ENCODE peak calls at places on chromosomes 5 and 9, in seven cellular contexts. One of them, this sample, is unnamed.

GRCh38 chr5:160423025-160423554 is 1.4 kb downstream of the PTTG1 start:
- DNase-seq in HCT116: no peak
- DNase-seq in lower lobe of right lung: no peak
- DNase-seq in mammary epithelial cell: peak; percentile 83
- DNase-seq in Caco-2: no peak
- DNase-seq in choroid plexus epithelial cell: no peak
- DNase-seq in IMR-90: no peak
- DNase-seq in this sample: no peak

GRCh38 chr9:121253821-121254471 is 14.0 kb upstream of the GSN start:
- DNase-seq in HCT116: no peak
- DNase-seq in lower lobe of right lung: no peak
- DNase-seq in mammary epithelial cell: no peak
- DNase-seq in Caco-2: no peak
- DNase-seq in choroid plexus epithelial cell: no peak
- DNase-seq in IMR-90: no peak
- DNase-seq in this sample: no peak

GRCh38 chr9:3648722-3649121 is 122.9 kb upstream of the RFX3 start:
- DNase-seq in HCT116: no peak
- DNase-seq in lower lobe of right lung: no peak
- DNase-seq in mammary epithelial cell: no peak
- DNase-seq in Caco-2: no peak
- DNase-seq in choroid plexus epithelial cell: no peak
- DNase-seq in IMR-90: no peak
- DNase-seq in this sample: no peak

GRCh38 chr5:157549283-157549629 is 26.3 kb downstream of the ADAM19 start:
- DNase-seq in HCT116: no peak
- DNase-seq in lower lobe of right lung: no peak
- DNase-seq in mammary epithelial cell: no peak
- DNase-seq in Caco-2: peak; percentile 41
- DNase-seq in choroid plexus epithelial cell: peak; percentile 44
- DNase-seq in IMR-90: peak; percentile 45
- DNase-seq in this sample: no peak

GRCh38 chr5:34411470-34412346 is 244.4 kb upstream of the RAI14 start:
- DNase-seq in HCT116: no peak
- DNase-seq in lower lobe of right lung: no peak
- DNase-seq in mammary epithelial cell: no peak
- DNase-seq in Caco-2: peak; percentile 24
- DNase-seq in choroid plexus epithelial cell: peak; percentile 53
- DNase-seq in IMR-90: peak; percentile 47
- DNase-seq in this sample: no peak

GRCh38 chr5:124180523-124181461 is 565.6 kb downstream of the ZNF608 start:
- DNase-seq in HCT116: no peak
- DNase-seq in lower lobe of right lung: no peak
- DNase-seq in mammary epithelial cell: no peak
- DNase-seq in Caco-2: no peak
- DNase-seq in choroid plexus epithelial cell: no peak
- DNase-seq in IMR-90: peak; percentile 21
- DNase-seq in this sample: no peak

GRCh38 chr5:141875795-141876627 is 2.2 kb downstream of the PCDH1 start:
- DNase-seq in HCT116: no peak
- DNase-seq in lower lobe of right lung: peak; percentile 77
- DNase-seq in mammary epithelial cell: peak; percentile 64
- DNase-seq in Caco-2: peak; percentile 40
- DNase-seq in choroid plexus epithelial cell: no peak
- DNase-seq in IMR-90: no peak
- DNase-seq in this sample: no peak

GRCh38 chr5:81235287-81236072 is 2.4 kb downstream of the CKMT2 start:
- DNase-seq in HCT116: no peak
- DNase-seq in lower lobe of right lung: no peak
- DNase-seq in mammary epithelial cell: no peak
- DNase-seq in Caco-2: no peak
- DNase-seq in choroid plexus epithelial cell: peak; percentile 13
- DNase-seq in IMR-90: no peak
- DNase-seq in this sample: no peak

GRCh38 chr9:21766096-21766495 is 36.3 kb upstream of the MTAP start:
- DNase-seq in HCT116: no peak
- DNase-seq in lower lobe of right lung: no peak
- DNase-seq in mammary epithelial cell: no peak
- DNase-seq in Caco-2: no peak
- DNase-seq in choroid plexus epithelial cell: no peak
- DNase-seq in IMR-90: no peak
- DNase-seq in this sample: no peak

GRCh38 chr9:93126825-93127368 is 7.2 kb downstream of the NINJ1 start:
- DNase-seq in HCT116: no peak
- DNase-seq in lower lobe of right lung: peak; percentile 59
- DNase-seq in mammary epithelial cell: no peak
- DNase-seq in Caco-2: no peak
- DNase-seq in choroid plexus epithelial cell: no peak
- DNase-seq in IMR-90: no peak
- DNase-seq in this sample: no peak
- H3K4me3 ChIP-seq in HCT116: no peak overlapping the region
- H3K4me3 ChIP-seq in lower lobe of right lung: no peak overlapping the region
- H3K4me3 ChIP-seq in mammary epithelial cell: no peak overlapping the region
- H3K4me3 ChIP-seq in Caco-2: no peak overlapping the region
- H3K4me3 ChIP-seq in choroid plexus epithelial cell: no peak overlapping the region
- H3K4me3 ChIP-seq in IMR-90: no peak overlapping the region
- H3K4me3 ChIP-seq in this sample: no peak overlapping the region

GRCh38 chr5:95393279-95393678 is 2.1 kb downstream of the FAM81B start:
- DNase-seq in HCT116: no peak
- DNase-seq in lower lobe of right lung: no peak
- DNase-seq in mammary epithelial cell: no peak
- DNase-seq in Caco-2: no peak
- DNase-seq in choroid plexus epithelial cell: no peak
- DNase-seq in IMR-90: no peak
- DNase-seq in this sample: no peak

GRCh38 chr5:95390812-95391492 is at the start of gene FAM81B:
- DNase-seq in HCT116: no peak
- DNase-seq in lower lobe of right lung: no peak
- DNase-seq in mammary epithelial cell: no peak
- DNase-seq in Caco-2: no peak
- DNase-seq in choroid plexus epithelial cell: no peak
- DNase-seq in IMR-90: peak; percentile 5
- DNase-seq in this sample: no peak

GRCh38 chr5:95392593-95393182 is 1.5 kb downstream of the FAM81B start:
- DNase-seq in HCT116: no peak
- DNase-seq in lower lobe of right lung: no peak
- DNase-seq in mammary epithelial cell: peak; percentile 31
- DNase-seq in Caco-2: peak; percentile 23
- DNase-seq in choroid plexus epithelial cell: peak; percentile 39
- DNase-seq in IMR-90: no peak
- DNase-seq in this sample: peak; percentile 37
- H3K4me3 ChIP-seq in HCT116: no peak overlapping the region
- H3K4me3 ChIP-seq in lower lobe of right lung: no peak overlapping the region
- H3K4me3 ChIP-seq in mammary epithelial cell: no peak overlapping the region
- H3K4me3 ChIP-seq in Caco-2: no peak overlapping the region
- H3K4me3 ChIP-seq in choroid plexus epithelial cell: no peak overlapping the region
- H3K4me3 ChIP-seq in IMR-90: no peak overlapping the region
- H3K4me3 ChIP-seq in this sample: no peak overlapping the region

GRCh38 chr5:139745800-139746690 is 49.6 kb upstream of the PSD2 start:
- DNase-seq in HCT116: peak; percentile 72
- DNase-seq in lower lobe of right lung: peak; percentile 56
- DNase-seq in mammary epithelial cell: peak; percentile 43
- DNase-seq in Caco-2: peak; percentile 82
- DNase-seq in choroid plexus epithelial cell: peak; percentile 92
- DNase-seq in IMR-90: peak; percentile 67
- DNase-seq in this sample: no peak
- H3K4me3 ChIP-seq in HCT116: peak overlapping the region; percentile 42
- H3K4me3 ChIP-seq in lower lobe of right lung: peak overlapping the region; percentile 53
- H3K4me3 ChIP-seq in mammary epithelial cell: peak overlapping the region; percentile 15
- H3K4me3 ChIP-seq in Caco-2: peak overlapping the region; percentile 55
- H3K4me3 ChIP-seq in choroid plexus epithelial cell: peak overlapping the region; percentile 51
- H3K4me3 ChIP-seq in IMR-90: no peak overlapping the region
- H3K4me3 ChIP-seq in this sample: peak overlapping the region; percentile 24

GRCh38 chr5:60846298-60846697 is 2.2 kb upstream of the ELOVL7 start:
- DNase-seq in HCT116: no peak
- DNase-seq in lower lobe of right lung: no peak
- DNase-seq in mammary epithelial cell: no peak
- DNase-seq in Caco-2: no peak
- DNase-seq in choroid plexus epithelial cell: no peak
- DNase-seq in IMR-90: no peak
- DNase-seq in this sample: no peak

GRCh38 chr5:60841361-60841760 is 2.7 kb downstream of the ELOVL7 start:
- DNase-seq in HCT116: no peak
- DNase-seq in lower lobe of right lung: no peak
- DNase-seq in mammary epithelial cell: no peak
- DNase-seq in Caco-2: no peak
- DNase-seq in choroid plexus epithelial cell: no peak
- DNase-seq in IMR-90: no peak
- DNase-seq in this sample: no peak

GRCh38 chr5:60844429-60844890 is 391 bp upstream of the ELOVL7 start:
- DNase-seq in HCT116: peak; percentile 16
- DNase-seq in lower lobe of right lung: no peak
- DNase-seq in mammary epithelial cell: peak; percentile 83
- DNase-seq in Caco-2: no peak
- DNase-seq in choroid plexus epithelial cell: peak; percentile 21
- DNase-seq in IMR-90: peak; percentile 29
- DNase-seq in this sample: no peak

GRCh38 chr5:60842859-60843692 is 993 bp downstream of the ELOVL7 start:
- DNase-seq in HCT116: no peak
- DNase-seq in lower lobe of right lung: no peak
- DNase-seq in mammary epithelial cell: peak; percentile 58
- DNase-seq in Caco-2: peak; percentile 42
- DNase-seq in choroid plexus epithelial cell: no peak
- DNase-seq in IMR-90: no peak
- DNase-seq in this sample: no peak

GRCh38 chr5:60843693-60844428 is at the start of gene ELOVL7:
- DNase-seq in HCT116: peak; percentile 66
- DNase-seq in lower lobe of right lung: peak; percentile 84
- DNase-seq in mammary epithelial cell: peak; percentile 79
- DNase-seq in Caco-2: peak; percentile 96
- DNase-seq in choroid plexus epithelial cell: peak; percentile 32
- DNase-seq in IMR-90: peak; percentile 11
- DNase-seq in this sample: no peak
- H3K4me3 ChIP-seq in HCT116: peak within 1 kb of the TSS; percentile 84
- H3K4me3 ChIP-seq in lower lobe of right lung: peak within 1 kb of the TSS; percentile 70
- H3K4me3 ChIP-seq in mammary epithelial cell: peak within 1 kb of the TSS; percentile 93
- H3K4me3 ChIP-seq in Caco-2: peak within 1 kb of the TSS; percentile 97
- H3K4me3 ChIP-seq in choroid plexus epithelial cell: peak within 1 kb of the TSS; percentile 59
- H3K4me3 ChIP-seq in IMR-90: peak within 1 kb of the TSS; percentile 79
- H3K4me3 ChIP-seq in this sample: peak within 1 kb of the TSS; percentile 87

DNA sequence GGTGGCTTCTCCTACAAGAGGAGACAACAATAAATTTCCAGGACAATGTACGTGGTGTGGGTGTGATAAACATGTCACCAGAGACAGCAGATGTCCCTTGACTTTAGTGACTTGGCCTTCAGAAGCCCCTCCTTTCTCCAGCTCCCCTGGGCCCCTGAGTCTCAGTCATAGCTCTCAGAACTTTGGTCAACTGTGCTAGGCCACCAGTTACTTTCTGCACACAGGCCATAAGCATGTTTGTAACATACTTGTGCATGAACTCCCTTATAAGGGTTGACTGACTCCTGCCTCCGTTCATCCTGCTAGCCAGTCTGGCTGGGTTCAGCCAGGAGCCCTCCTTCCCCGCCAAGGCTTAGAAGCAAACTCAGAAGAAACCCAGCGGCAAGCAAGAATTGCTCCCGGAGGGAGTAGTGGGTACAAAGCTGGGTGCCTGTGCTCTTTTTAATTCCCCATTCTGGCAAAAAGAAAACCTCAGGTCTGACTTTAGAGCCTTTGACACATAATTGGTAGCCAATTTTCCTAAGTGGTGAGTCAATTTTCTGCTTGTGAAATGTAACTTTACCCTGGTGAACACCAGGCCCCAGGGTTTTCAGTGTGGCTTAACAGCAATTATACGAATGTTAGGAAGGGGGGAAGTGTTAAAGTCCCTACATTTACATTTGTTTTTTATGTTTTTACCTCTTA is 49.2 kb downstream of the EBF1 start:
- DNase-seq in HCT116: no peak
- DNase-seq in lower lobe of right lung: no peak
- DNase-seq in mammary epithelial cell: no peak
- DNase-seq in Caco-2: no peak
- DNase-seq in choroid plexus epithelial cell: peak; percentile 83
- DNase-seq in IMR-90: peak; percentile 32
- DNase-seq in this sample: no peak
- H3K4me3 ChIP-seq in HCT116: no peak overlapping the region
- H3K4me3 ChIP-seq in lower lobe of right lung: no peak overlapping the region
- H3K4me3 ChIP-seq in mammary epithelial cell: no peak overlapping the region
- H3K4me3 ChIP-seq in Caco-2: no peak overlapping the region
- H3K4me3 ChIP-seq in choroid plexus epithelial cell: no peak overlapping the region
- H3K4me3 ChIP-seq in IMR-90: no peak overlapping the region
- H3K4me3 ChIP-seq in this sample: no peak overlapping the region

GRCh38 chr5:60487885-60488425 is 212.0 kb downstream of the DEPDC1B start:
- DNase-seq in HCT116: no peak
- DNase-seq in lower lobe of right lung: no peak
- DNase-seq in mammary epithelial cell: no peak
- DNase-seq in Caco-2: peak; percentile 26
- DNase-seq in choroid plexus epithelial cell: peak; percentile 23
- DNase-seq in IMR-90: no peak
- DNase-seq in this sample: no peak
- H3K4me3 ChIP-seq in HCT116: no peak overlapping the region
- H3K4me3 ChIP-seq in lower lobe of right lung: peak overlapping the region; percentile 14
- H3K4me3 ChIP-seq in mammary epithelial cell: peak overlapping the region; percentile 42
- H3K4me3 ChIP-seq in Caco-2: peak overlapping the region; percentile 25
- H3K4me3 ChIP-seq in choroid plexus epithelial cell: no peak overlapping the region
- H3K4me3 ChIP-seq in IMR-90: no peak overlapping the region
- H3K4me3 ChIP-seq in this sample: no peak overlapping the region

GRCh38 chr9:114852050-114852594 is 46.3 kb upstream of the TNFSF15 start:
- DNase-seq in HCT116: no peak
- DNase-seq in lower lobe of right lung: peak; percentile 51
- DNase-seq in mammary epithelial cell: peak; percentile 13
- DNase-seq in Caco-2: peak; percentile 5
- DNase-seq in choroid plexus epithelial cell: peak; percentile 92
- DNase-seq in IMR-90: peak; percentile 64
- DNase-seq in this sample: no peak
- H3K4me3 ChIP-seq in HCT116: no peak overlapping the region
- H3K4me3 ChIP-seq in lower lobe of right lung: no peak overlapping the region
- H3K4me3 ChIP-seq in mammary epithelial cell: no peak overlapping the region
- H3K4me3 ChIP-seq in Caco-2: no peak overlapping the region
- H3K4me3 ChIP-seq in choroid plexus epithelial cell: no peak overlapping the region
- H3K4me3 ChIP-seq in IMR-90: no peak overlapping the region
- H3K4me3 ChIP-seq in this sample: no peak overlapping the region

DNA sequence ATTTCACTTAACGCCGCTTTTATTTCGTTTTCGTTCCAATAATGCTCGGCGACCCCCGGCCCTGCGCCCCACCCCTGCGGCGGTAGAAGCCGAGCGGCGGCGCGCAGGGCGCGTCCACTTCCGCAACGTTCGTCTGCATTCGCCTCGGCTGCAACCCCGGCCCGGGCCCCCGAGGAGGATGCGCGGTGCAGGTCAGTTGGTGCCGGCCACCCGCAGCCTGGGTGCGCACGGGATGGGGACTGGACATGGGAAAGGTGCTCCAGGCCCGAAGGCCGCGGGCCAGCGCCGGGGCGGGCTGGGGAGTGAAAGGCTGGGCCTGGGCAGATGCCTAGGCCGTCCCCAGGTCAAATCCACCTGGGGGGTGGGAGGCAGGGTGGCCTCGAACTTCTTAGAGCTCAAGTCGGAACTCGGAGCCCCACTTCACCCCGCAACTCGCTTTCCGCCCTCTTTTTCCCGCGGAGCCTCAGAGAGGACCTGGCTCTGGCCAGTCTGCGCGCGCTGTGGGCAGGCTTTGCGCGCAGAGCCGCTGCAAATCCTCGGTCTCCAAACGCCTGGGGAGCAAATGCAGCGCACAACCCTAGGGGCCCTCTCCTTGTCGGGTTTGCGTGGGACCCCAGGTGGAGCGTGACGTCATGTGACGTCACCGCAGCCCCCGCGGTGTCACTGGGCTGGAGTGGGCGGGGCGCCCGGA is 3.2 kb downstream of the TLX3 start:
- DNase-seq in HCT116: no peak
- DNase-seq in lower lobe of right lung: no peak
- DNase-seq in mammary epithelial cell: no peak
- DNase-seq in Caco-2: peak; percentile 71
- DNase-seq in choroid plexus epithelial cell: no peak
- DNase-seq in IMR-90: no peak
- DNase-seq in this sample: no peak
- H3K4me3 ChIP-seq in HCT116: no peak overlapping the region
- H3K4me3 ChIP-seq in lower lobe of right lung: peak overlapping the region; percentile 30
- H3K4me3 ChIP-seq in mammary epithelial cell: no peak overlapping the region
- H3K4me3 ChIP-seq in Caco-2: peak overlapping the region; percentile 86
- H3K4me3 ChIP-seq in choroid plexus epithelial cell: no peak overlapping the region
- H3K4me3 ChIP-seq in IMR-90: no peak overlapping the region
- H3K4me3 ChIP-seq in this sample: no peak overlapping the region